ENCODE peak calls at places on chromosomes 2 and 18, in five cellular contexts. One of them, this sample, is unnamed.

GRCh38 chr2:180753809-180754761 is 226.3 kb upstream of the UBE2E3 start:
- DNase-seq in brain pericyte: no peak
- DNase-seq in astrocyte of the spinal cord: peak
- DNase-seq in mesenteric fat pad: no peak
- DNase-seq in HepG2: no peak
- DNase-seq in this sample: no peak

GRCh38 chr2:132542953-132543569 is 126.5 kb downstream of the GPR39 start:
- DNase-seq in mesenteric fat pad: no peak
- DNase-seq in HepG2: no peak
- DNase-seq in astrocyte of the spinal cord: no peak
- DNase-seq in brain pericyte: no peak
- DNase-seq in this sample: no peak

GRCh38 chr18:47263197-47263827 is 11.9 kb upstream of the SKOR2 start:
- DNase-seq in HepG2: no peak
- DNase-seq in brain pericyte: no peak
- DNase-seq in mesenteric fat pad: no peak
- DNase-seq in astrocyte of the spinal cord: no peak
- DNase-seq in this sample: no peak

GRCh38 chr2:47006374-47007220 is 91.0 kb upstream of the MCFD2 start:
- DNase-seq in HepG2: no peak
- DNase-seq in mesenteric fat pad: no peak
- DNase-seq in astrocyte of the spinal cord: no peak
- DNase-seq in brain pericyte: no peak
- DNase-seq in this sample: no peak

GRCh38 chr2:197669077-197669476 is 6.3 kb downstream of the RFTN2 start:
- DNase-seq in mesenteric fat pad: no peak
- DNase-seq in HepG2: no peak
- DNase-seq in astrocyte of the spinal cord: no peak
- DNase-seq in brain pericyte: no peak
- DNase-seq in this sample: no peak

GRCh38 chr2:45826889-45827635 is 175.6 kb downstream of the PRKCE start:
- DNase-seq in astrocyte of the spinal cord: peak
- DNase-seq in brain pericyte: no peak
- DNase-seq in HepG2: no peak
- DNase-seq in mesenteric fat pad: no peak
- DNase-seq in this sample: peak

GRCh38 chr2:108184421-108184820 is 55.3 kb upstream of the SULT1C3 start:
- DNase-seq in brain pericyte: no peak
- DNase-seq in mesenteric fat pad: no peak
- DNase-seq in astrocyte of the spinal cord: peak
- DNase-seq in HepG2: peak
- DNase-seq in this sample: no peak

GRCh38 chr2:44441200-44441599 is 79.5 kb downstream of the CAMKMT start:
- DNase-seq in HepG2: no peak
- DNase-seq in mesenteric fat pad: no peak
- DNase-seq in astrocyte of the spinal cord: no peak
- DNase-seq in brain pericyte: no peak
- DNase-seq in this sample: no peak

GRCh38 chr2:127638361-127639110 is 7.4 kb upstream of the GPR17 start:
- DNase-seq in HepG2: no peak
- DNase-seq in brain pericyte: no peak
- DNase-seq in astrocyte of the spinal cord: peak
- DNase-seq in mesenteric fat pad: no peak
- DNase-seq in this sample: peak